ENCODE peak calls at places on chromosomes 3 and 15, in eight cellular contexts. U is NT2/D1, O is Panc1, A is IMR-90, B is left ventricle myocardium inferior, E is fibroblast of lung, Z is GM06990, D is heart left ventricle. R is an unnamed sample.

GRCh38 chr3:115918900-115919299 is 295.6 kb downstream of the GAP43 start:
- DNase-seq in Z (no peak), B (no peak), D (no peak), A (no peak), E (no peak), O (no peak), U (no peak), R (no peak)

GRCh38 chr3:194711286-194711685 is 25.6 kb downstream of the FAM43A start:
- DNase-seq in A (no peak), Z (no peak), B (no peak), U (no peak), D (no peak), E (no peak), O (no peak), R (no peak)

GRCh38 chr3:37737134-37737533 is 124.5 kb upstream of the CTDSPL start:
- DNase-seq in O (no peak), B (peak; percentile 69), A (no peak), D (peak; percentile 85), Z (no peak), E (no peak), U (no peak), R (no peak)

GRCh38 chr3:138768126-138768525 is 66.6 kb downstream of the PIK3CB start:
- DNase-seq in Z (peak; percentile 16), A (no peak), D (no peak), E (no peak), B (no peak), U (peak; percentile 16), O (no peak), R (no peak)

GRCh38 chr3:156290917-156291268 is 170.5 kb downstream of the KCNAB1 start:
- DNase-seq in A (no peak), E (no peak), O (no peak), D (no peak), U (no peak), B (no peak), Z (no peak), R (no peak)

GRCh38 chr3:173659972-173660371 is 262.4 kb downstream of the NLGN1 start:
- DNase-seq in A (no peak), B (no peak), O (no peak), U (no peak), Z (no peak), D (no peak), E (peak; percentile 64), R (no peak)

GRCh38 chr15:83170474-83171165 is 37.0 kb downstream of the HDGFL3 start:
- DNase-seq in A (peak; percentile 62), E (peak; percentile 72), D (no peak), U (no peak), Z (no peak), B (no peak), O (no peak), R (no peak)

GRCh38 chr3:196736670-196737374 is 2.8 kb upstream of the PAK2 start:
- DNase-seq in Z (no peak), A (no peak), E (no peak), B (no peak), U (no peak), O (no peak), D (no peak), R (no peak)

GRCh38 chr3:188821998-188822397 is 349.8 kb upstream of the TPRG1 start:
- DNase-seq in B (no peak), A (no peak), E (no peak), O (no peak), D (no peak), U (no peak), Z (no peak), R (no peak)

GRCh38 chr15:76678766-76679165 is 226.4 kb downstream of the SCAPER start:
- DNase-seq in U (no peak), B (no peak), O (no peak), Z (no peak), A (peak; percentile 60), E (peak; percentile 61), D (no peak), R (no peak)

GRCh38 chr15:35958021-35958420 is 412.1 kb upstream of the DPH6 start:
- DNase-seq in Z (no peak), E (peak; percentile 89), B (no peak), D (no peak), A (peak; percentile 68), U (no peak), O (no peak), R (peak; percentile 23)

GRCh38 chr3:12892840-12893189 is 51.5 kb upstream of the RPL32 start:
- DNase-seq in B (no peak), O (no peak), D (no peak), Z (no peak), A (no peak), U (no peak), E (no peak), R (no peak)

GRCh38 chr15:90336705-90337141 is 15.4 kb upstream of the ZNF774 start:
- DNase-seq in A (peak; percentile 85), D (peak; percentile 32), E (peak; percentile 76), U (no peak), B (no peak), O (no peak), Z (no peak), R (no peak)

GRCh38 chr3:175186511-175186910 is 327.4 kb downstream of the NAALADL2 start:
- DNase-seq in B (no peak), A (peak; percentile 13), D (no peak), E (peak; percentile 35), O (no peak), U (no peak), Z (no peak), R (no peak)

GRCh38 chr3:102183186-102183585 is 251.6 kb upstream of the ZPLD1 start:
- DNase-seq in U (no peak), Z (no peak), D (no peak), E (no peak), A (no peak), O (no peak), B (no peak), R (no peak)

GRCh38 chr15:45522179-45522930 is at the start of gene SLC30A4:
- DNase-seq in O (no peak), Z (peak; percentile 66), U (no peak), D (peak; percentile 84), E (peak; percentile 66), B (peak; percentile 71), A (peak; percentile 42), R (peak; percentile 72)

GRCh38 chr3:8554725-8555621 is 53.4 kb downstream of the LMCD1 start:
- DNase-seq in Z (no peak), B (peak; percentile 36), O (no peak), A (peak; percentile 87), D (peak; percentile 45), U (peak; percentile 54), E (peak; percentile 99), R (peak; percentile 5)

GRCh38 chr15:93048759-93049161 is 40.3 kb downstream of the RGMA start:
- DNase-seq in A (no peak), B (no peak), D (no peak), Z (no peak), E (peak; percentile 64), U (no peak), O (no peak), R (peak; percentile 78)

GRCh38 chr3:21745971-21746370 is 5.0 kb downstream of the ZNF385D start:
- DNase-seq in E (peak; percentile 81), O (no peak), A (peak; percentile 27), B (no peak), D (no peak), Z (no peak), U (no peak), R (no peak)

GRCh38 chr3:2898591-2899353 is 211.4 kb downstream of the IL5RA start:
- DNase-seq in D (no peak), A (no peak), O (no peak), Z (no peak), E (no peak), U (no peak), B (no peak), R (no peak)

GRCh38 chr3:80384811-80385210 is 617.0 kb upstream of the ROBO1 start:
- DNase-seq in D (no peak), Z (no peak), O (no peak), E (no peak), A (no peak), U (no peak), B (no peak), R (no peak)

GRCh38 chr3:52682016-52682415 is 3.7 kb downstream of the PBRM1 start:
- DNase-seq in D (no peak), O (no peak), B (no peak), A (peak; percentile 85), U (no peak), E (peak; percentile 80), Z (no peak), R (peak; percentile 38)

GRCh38 chr3:129435367-129435766 is 4.4 kb downstream of the MBD4 start:
- DNase-seq in U (no peak), Z (no peak), E (no peak), D (no peak), O (no peak), B (no peak), A (no peak), R (no peak)
- H3K36me3 ChIP-seq in U (peaks cover 79% of the 10 kb centered on the region), Z (peaks cover 9% of the 10 kb centered on the region), E (peaks cover 13% of the 10 kb centered on the region), D (peaks cover 50% of the 10 kb centered on the region), O (peaks cover 56% of the 10 kb centered on the region), B (peaks cover 76% of the 10 kb centered on the region), A (peaks cover 28% of the 10 kb centered on the region), R (peaks cover 64% of the 10 kb centered on the region)

GRCh38 chr3:120437559-120437958 is 13.2 kb downstream of the FSTL1 start:
- DNase-seq in O (no peak), E (no peak), A (no peak), D (no peak), Z (no peak), U (no peak), B (no peak), R (no peak)
- H3K36me3 ChIP-seq in O (no peaks in the 10 kb centered on the region), E (peaks cover 20% of the 10 kb centered on the region), A (peaks cover 48% of the 10 kb centered on the region), D (peaks cover 10% of the 10 kb centered on the region), Z (no peaks in the 10 kb centered on the region), U (peaks cover 90% of the 10 kb centered on the region), B (peaks cover 27% of the 10 kb centered on the region), R (peaks cover 93% of the 10 kb centered on the region)

GRCh38 chr3:121696190-121696589 is 35.5 kb upstream of the HCLS1 start:
- DNase-seq in A (no peak), B (no peak), D (no peak), O (no peak), U (no peak), E (no peak), Z (no peak), R (no peak)

GRCh38 chr3:121692010-121692699 is 31.5 kb upstream of the HCLS1 start:
- DNase-seq in E (no peak), U (no peak), D (no peak), A (no peak), O (no peak), B (no peak), Z (no peak), R (no peak)

DNA sequence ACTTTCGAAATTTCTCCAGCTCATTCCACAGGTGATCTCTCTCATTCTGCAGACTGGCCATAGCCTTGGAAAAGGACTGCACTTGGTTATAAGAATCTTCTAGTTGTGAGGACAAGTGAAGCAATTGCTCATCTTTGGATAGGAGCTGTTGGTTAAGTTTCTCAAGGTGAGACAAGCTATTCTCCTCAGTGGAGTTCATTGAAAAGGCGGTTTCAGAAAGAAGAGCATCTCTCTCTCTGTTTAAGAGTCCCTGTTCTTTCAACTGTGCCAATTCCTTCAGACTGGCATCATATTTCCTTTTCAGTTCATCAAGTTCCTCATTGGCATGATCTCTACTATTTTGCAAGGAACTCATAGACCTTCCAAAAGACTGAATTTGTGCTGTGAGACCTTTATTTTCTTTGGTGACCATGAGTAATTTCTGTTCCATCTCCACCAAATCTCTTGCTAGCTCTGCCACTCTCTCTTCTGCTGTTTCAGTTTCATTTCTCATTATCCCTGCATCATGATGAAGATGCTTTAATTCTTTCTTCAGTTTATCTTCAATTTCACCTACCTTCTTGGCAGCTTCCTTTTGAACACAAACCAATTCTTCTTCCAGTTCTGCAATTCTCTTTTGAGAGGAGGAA is 30.2 kb upstream of the HCLS1 start:
- DNase-seq in E (no peak), U (no peak), O (no peak), B (no peak), A (no peak), D (no peak), Z (peak; percentile 12), R (no peak)
- H3K36me3 ChIP-seq in E (no peaks in the 10 kb centered on the region), U (peaks cover 59% of the 10 kb centered on the region), O (peaks cover 15% of the 10 kb centered on the region), B (peaks cover 63% of the 10 kb centered on the region), A (peaks cover 17% of the 10 kb centered on the region), D (peaks cover 21% of the 10 kb centered on the region), Z (peaks cover 5% of the 10 kb centered on the region), R (peaks cover 59% of the 10 kb centered on the region)

GRCh38 chr3:50503947-50504346 is 513 bp upstream of the CACNA2D2 start:
- DNase-seq in B (no peak), U (no peak), O (no peak), E (no peak), A (no peak), D (no peak), Z (no peak), R (no peak)
- H3K36me3 ChIP-seq in B (no peaks in the 10 kb centered on the region), U (no peaks in the 10 kb centered on the region), O (no peaks in the 10 kb centered on the region), E (no peaks in the 10 kb centered on the region), A (no peaks in the 10 kb centered on the region), D (no peaks in the 10 kb centered on the region), Z (no peaks in the 10 kb centered on the region), R (no peaks in the 10 kb centered on the region)

R was measured in MG63.